ENCODE peak calls at places on chromosomes 2 and 18, in five cellular contexts. Z is BE2C, E is AG10803, R is brain microvascular endothelial cell, M is mucosa of descending colon. L is an unnamed sample.

GRCh38 chr18:3579701-3580100 is 129.7 kb downstream of the TGIF1 start:
- DNase-seq in E (peak; percentile 79), M (no peak), Z (no peak), R (peak; percentile 92), L (no peak)

GRCh38 chr2:206556357-206556949 is 85.8 kb upstream of the FAM237A start:
- DNase-seq in Z (no peak), M (no peak), R (no peak), E (peak; percentile 58), L (peak; percentile 10)

GRCh38 chr18:50614838-50615237 is 55.0 kb downstream of the MAPK4 start:
- DNase-seq in Z (no peak), M (no peak), R (no peak), E (peak; percentile 62), L (no peak)

GRCh38 chr2:61769093-61769675 is 84.7 kb downstream of the FAM161A start:
- DNase-seq in R (no peak), Z (no peak), E (no peak), M (no peak), L (no peak)

GRCh38 chr2:10252202-10252601 is 50.5 kb upstream of the HPCAL1 start:
- DNase-seq in R (no peak), M (no peak), Z (no peak), E (no peak), L (no peak)

GRCh38 chr2:177772529-177772928 is 300.0 kb downstream of the PDE11A start:
- DNase-seq in E (peak; percentile 46), M (no peak), Z (peak; percentile 10), R (peak; percentile 41), L (no peak)

GRCh38 chr2:42809131-42809875 is 16.9 kb upstream of the HAAO start:
- DNase-seq in Z (no peak), R (no peak), E (no peak), M (peak; percentile 53), L (no peak)

GRCh38 chr2:228658998-228659397 is 477.5 kb upstream of the SPHKAP start:
- DNase-seq in M (no peak), Z (no peak), E (peak; percentile 68), R (peak; percentile 87), L (peak; percentile 44)

GRCh38 chr2:120227111-120227991 is 4.2 kb upstream of the TMEM185B start:
- DNase-seq in E (no peak), M (no peak), R (no peak), Z (peak; percentile 31), L (no peak)

GRCh38 chr2:12804141-12804857 is 87.6 kb downstream of the TRIB2 start:
- DNase-seq in Z (no peak), E (no peak), M (no peak), R (no peak), L (no peak)

GRCh38 chr2:220703279-220703678 is 868.8 kb downstream of the EPHA4 start:
- DNase-seq in Z (no peak), E (peak; percentile 14), M (no peak), R (no peak), L (no peak)

GRCh38 chr18:57141208-57142129 is 5.4 kb upstream of the BOD1L2 start:
- DNase-seq in E (no peak), M (peak; percentile 81), Z (no peak), R (no peak), L (no peak)

GRCh38 chr2:73925853-73926492 is 707 bp upstream of the DGUOK start:
- DNase-seq in R (no peak), Z (no peak), M (peak; percentile 92), E (no peak), L (no peak)

GRCh38 chr2:36359006-36359580 is 3.5 kb downstream of the CRIM1 start:
- DNase-seq in Z (no peak), E (no peak), M (no peak), R (no peak), L (no peak)

GRCh38 chr2:170929686-170930050 is 615 bp downstream of the GORASP2 start:
- DNase-seq in Z (peak; percentile 33), M (peak; percentile 71), E (peak; percentile 24), R (peak; percentile 16), L (no peak)

GRCh38 chr2:139175510-139175909 is 395.3 kb upstream of the NXPH2 start:
- DNase-seq in E (no peak), M (no peak), Z (no peak), R (no peak), L (no peak)

DNA sequence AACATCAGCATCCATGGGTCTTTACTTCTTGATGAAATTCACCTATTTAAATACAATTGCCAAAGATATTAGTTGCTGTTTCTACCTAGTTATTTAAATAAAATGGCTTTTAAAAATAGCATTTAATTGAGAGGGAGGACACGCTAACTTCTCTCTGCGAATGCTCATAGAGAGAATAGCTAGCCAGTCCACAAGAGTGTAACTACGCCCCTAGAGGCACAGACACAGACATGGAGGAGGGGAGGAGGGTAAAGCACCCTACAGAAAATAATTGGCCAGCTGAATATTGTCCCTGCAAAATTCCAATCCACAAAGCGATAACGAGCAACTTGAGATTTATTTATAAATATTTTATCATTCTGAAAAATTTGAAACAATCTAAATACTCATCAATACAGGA is 97.0 kb upstream of the PAPOLG start:
- DNase-seq in R (no peak), M (no peak), Z (no peak), E (no peak), L (no peak)
- TF ChIP-seq CTCF in R (peak; percentile 24), M (no peak), Z (peak; percentile 35), E (no peak), L (no peak)

GRCh38 chr2:174341995-174342571 is 7.3 kb downstream of the SP9 start:
- DNase-seq in Z (no peak), E (no peak), M (peak; percentile 7), R (no peak), L (no peak)

GRCh38 chr2:174342600-174343342 is 8.0 kb downstream of the SP9 start:
- DNase-seq in M (peak; percentile 17), E (no peak), Z (no peak), R (no peak), L (no peak)

GRCh38 chr2:174339971-174340399 is 5.2 kb downstream of the SP9 start:
- DNase-seq in R (no peak), E (no peak), Z (no peak), M (peak; percentile 11), L (no peak)

GRCh38 chr2:174340400-174341300 is 5.9 kb downstream of the SP9 start:
- DNase-seq in M (no peak), R (no peak), E (no peak), Z (no peak), L (no peak)

DNA sequence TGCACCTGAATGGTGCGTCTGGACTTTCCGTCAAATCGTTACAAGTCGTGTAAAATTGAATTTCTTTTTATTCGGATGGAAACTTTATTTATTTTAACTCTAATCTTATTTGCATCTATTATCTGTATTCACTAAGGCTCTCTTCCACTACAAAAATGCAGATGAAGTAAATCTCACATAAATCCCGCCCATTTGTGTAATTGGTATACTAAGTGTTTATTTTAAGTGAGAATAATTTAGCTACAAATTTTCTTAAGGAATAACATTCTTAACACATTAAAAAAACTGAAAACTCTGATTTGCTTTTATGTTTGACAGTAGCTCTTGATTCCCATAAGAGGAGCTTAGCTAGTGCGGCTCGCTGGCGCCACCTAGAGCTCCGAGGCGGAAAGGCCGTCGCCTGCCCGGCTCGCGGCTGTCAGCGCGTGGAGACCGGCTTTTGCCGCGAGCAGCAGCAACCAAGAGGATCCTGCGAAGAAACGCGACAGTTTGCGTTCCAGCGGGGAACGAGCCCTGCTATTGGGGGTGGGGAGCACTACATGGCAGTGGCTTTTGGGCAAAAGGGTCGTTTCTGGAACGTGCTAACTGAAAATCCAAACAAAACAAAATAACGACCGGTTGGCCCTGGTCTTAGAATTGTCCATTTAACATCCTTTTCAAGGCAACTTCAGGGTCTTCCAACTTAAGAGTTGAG is 6.7 kb downstream of the SP9 start:
- DNase-seq in M (peak; percentile 93), R (peak; percentile 81), E (peak; percentile 80), Z (peak; percentile 73), L (peak; percentile 40)
- H3K4me3 ChIP-seq in M (no peak overlapping the region), R (peak overlapping the region; percentile 10), E (peak overlapping the region; percentile 48), Z (peak overlapping the region; percentile 22), L (peak overlapping the region; percentile 35)

GRCh38 chr2:27096748-27097297 is 10.3 kb downstream of the KHK start:
- DNase-seq in Z (no peak), R (no peak), M (no peak), E (no peak), L (no peak)
- TF ChIP-seq CTCF in Z (no peak), R (no peak), M (no peak), E (no peak), L (no peak)

GRCh38 chr2:218898109-218898878 is 17.6 kb downstream of the WNT10A start:
- DNase-seq in Z (peak; percentile 81), R (peak; percentile 30), M (peak; percentile 84), E (peak; percentile 20), L (no peak)
- H3K4me3 ChIP-seq in Z (peak overlapping the region; percentile 62), R (no peak overlapping the region), M (no peak overlapping the region), E (no peak overlapping the region), L (no peak overlapping the region)

GRCh38 chr2:215740071-215740470 is 273.3 kb downstream of the MREG start:
- DNase-seq in Z (no peak), M (no peak), R (no peak), E (no peak), L (no peak)

GRCh38 chr2:215738360-215738759 is 275.0 kb downstream of the MREG start:
- DNase-seq in E (no peak), R (no peak), Z (no peak), M (no peak), L (no peak)

GRCh38 chr2:215731108-215731507 is 282.2 kb downstream of the MREG start:
- DNase-seq in M (no peak), E (no peak), Z (no peak), R (no peak), L (no peak)

GRCh38 chr2:215737496-215737895 is 275.9 kb downstream of the MREG start:
- DNase-seq in M (no peak), R (no peak), E (no peak), Z (peak; percentile 37), L (no peak)

GRCh38 chr2:215736653-215737290 is 276.6 kb downstream of the MREG start:
- DNase-seq in R (no peak), M (no peak), E (peak; percentile 69), Z (peak; percentile 19), L (no peak)
- TF ChIP-seq CTCF in R (peak; percentile 73), M (no peak), E (peak; percentile 44), Z (peak; percentile 43), L (peak; percentile 33)

GRCh38 chr2:1080984-1081383 is 130.3 kb downstream of the SNTG2 start:
- DNase-seq in E (no peak), M (no peak), R (no peak), Z (no peak), L (no peak)

GRCh38 chr2:1081411-1082225 is 131.0 kb downstream of the SNTG2 start:
- DNase-seq in E (peak; percentile 65), Z (peak; percentile 20), R (no peak), M (peak; percentile 57), L (no peak)

GRCh38 chr2:1078326-1078885 is 127.8 kb downstream of the SNTG2 start:
- DNase-seq in R (no peak), Z (no peak), M (no peak), E (no peak), L (no peak)

GRCh38 chr2:1079873-1080799 is 129.5 kb downstream of the SNTG2 start:
- DNase-seq in E (no peak), R (no peak), M (no peak), Z (no peak), L (no peak)

GRCh38 chr2:1082456-1083205 is 132.0 kb downstream of the SNTG2 start:
- DNase-seq in E (no peak), R (no peak), Z (no peak), M (no peak), L (no peak)
- H3K4me3 ChIP-seq in E (no peak overlapping the region), R (no peak overlapping the region), Z (no peak overlapping the region), M (no peak overlapping the region), L (no peak overlapping the region)

GRCh38 chr2:188456114-188456909 is 164.6 kb downstream of the GULP1 start:
- DNase-seq in R (no peak), Z (peak; percentile 8), E (no peak), M (no peak), L (no peak)
- TF ChIP-seq CTCF in R (peak; percentile 55), Z (peak; percentile 38), E (no peak), M (no peak), L (peak; percentile 34)

L was measured in HFF-Myc.